ENCODE peak calls at places on chromosomes 12 and 14, in six cellular contexts. S, M, O, G, J and R are unnamed samples.
A peak's percentile ranks its signal among the peaks of the same experiment; 100 is the strongest.

GRCh38 chr12:85155791-85156190 is 119.6 kb downstream of the LRRIQ1 start:
- DNase-seq in J (peak; percentile 1), M (no peak), S (peak; percentile 20), O (peak; percentile 46), G (no peak), R (no peak)

GRCh38 chr14:32129124-32129523 is 52.0 kb downstream of the ARHGAP5 start:
- DNase-seq in M (no peak), O (peak; percentile 81), S (peak; percentile 87), J (no peak), G (no peak), R (no peak)

GRCh38 chr14:98114122-98114895 is 1157.7 kb downstream of the BCL11B start:
- DNase-seq in S (peak; percentile 72), M (no peak), G (no peak), O (peak; percentile 18), J (no peak), R (no peak)

GRCh38 chr12:50313256-50313931 is 30.1 kb upstream of the LIMA1 start:
- DNase-seq in G (peak; percentile 35), J (no peak), S (no peak), M (no peak), O (no peak), R (no peak)

GRCh38 chr12:104446646-104447415 is 9.9 kb upstream of the CHST11 start:
- DNase-seq in O (no peak), S (no peak), J (no peak), M (no peak), G (no peak), R (no peak)

GRCh38 chr14:56117765-56118610 is at the start of gene PELI2:
- DNase-seq in O (peak; percentile 50), J (peak; percentile 77), G (peak; percentile 88), S (peak; percentile 76), M (peak; percentile 93), R (peak; percentile 93)

GRCh38 chr14:102749833-102750775 is 27.1 kb upstream of the TRAF3 start:
- DNase-seq in J (no peak), S (no peak), O (no peak), M (no peak), G (no peak), R (no peak)

GRCh38 chr12:15253990-15254389 is 32.8 kb upstream of the RERG start:
- DNase-seq in O (no peak), S (no peak), M (no peak), J (no peak), G (no peak), R (no peak)

GRCh38 chr12:50317198-50317597 is 33.9 kb upstream of the LIMA1 start:
- DNase-seq in J (no peak), G (no peak), O (peak; percentile 5), M (no peak), S (no peak), R (no peak)

GRCh38 chr14:60327447-60328331 is 78.7 kb downstream of the PPM1A start:
- DNase-seq in J (peak; percentile 96), S (peak; percentile 38), O (peak; percentile 47), M (peak; percentile 69), G (no peak), R (no peak)

GRCh38 chr14:85587152-85587697 is 57.3 kb downstream of the FLRT2 start:
- DNase-seq in S (peak; percentile 95), J (no peak), M (no peak), O (peak; percentile 59), G (no peak), R (no peak)
- H3K4me3 ChIP-seq in S (no peak overlapping the region), J (no peak overlapping the region), M (no peak overlapping the region), O (peak overlapping the region; percentile 32), G (no peak overlapping the region), R (no peak overlapping the region)

GRCh38 chr12:57235728-57236131 is 6.2 kb downstream of the SHMT2 start:
- DNase-seq in M (no peak), G (no peak), O (no peak), J (no peak), S (no peak), R (no peak)

GRCh38 chr12:57236224-57236924 is 6.9 kb downstream of the SHMT2 start:
- DNase-seq in J (no peak), M (no peak), G (no peak), S (no peak), O (no peak), R (peak; percentile 75)

GRCh38 chr12:57237653-57237951 is 8.1 kb downstream of the SHMT2 start:
- DNase-seq in J (no peak), S (no peak), O (peak; percentile 39), G (no peak), M (peak; percentile 23), R (no peak)

GRCh38 chr12:57237952-57238853 is 8.7 kb downstream of the SHMT2 start:
- DNase-seq in S (no peak), O (no peak), M (peak; percentile 64), J (peak; percentile 76), G (no peak), R (peak; percentile 83)

DNA sequence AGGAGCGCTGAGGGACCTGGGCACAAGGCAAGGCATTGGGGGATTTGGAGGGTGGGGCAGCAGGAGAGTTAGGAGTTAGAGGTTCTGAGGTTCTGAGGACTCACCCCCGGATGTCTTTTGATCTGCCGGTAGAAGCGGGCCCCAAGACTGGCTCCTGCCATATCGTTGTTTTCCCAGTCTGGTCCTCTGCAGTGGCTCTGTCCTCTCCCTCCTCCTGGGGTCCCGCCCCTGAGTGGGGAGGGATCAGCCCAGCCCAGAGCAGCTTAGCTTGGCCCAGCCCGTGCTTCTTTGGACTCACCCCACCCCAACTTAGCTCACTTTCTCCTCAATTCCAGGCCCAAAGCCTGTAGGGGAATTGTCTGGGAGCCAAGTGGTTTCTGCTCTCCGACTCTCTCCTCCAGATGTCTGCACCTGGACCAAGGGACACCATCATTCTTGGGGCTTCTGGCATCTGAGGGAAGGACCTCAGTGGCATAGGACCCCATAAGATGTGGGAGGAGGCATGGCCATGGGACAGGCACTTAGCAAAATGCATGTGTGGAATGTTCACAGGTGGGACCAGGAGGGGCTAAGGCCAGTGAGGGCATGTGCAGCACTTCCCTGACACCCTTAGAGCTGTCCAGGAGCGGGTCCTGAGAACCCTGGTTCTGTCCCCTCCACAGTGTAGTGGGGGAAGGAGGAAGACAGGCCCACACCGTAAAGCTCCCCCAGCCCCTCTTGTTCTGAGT is 7.6 kb downstream of the SHMT2 start:
- DNase-seq in S (no peak), G (no peak), M (no peak), J (no peak), O (no peak), R (peak; percentile 81)
- H3K4me1 ChIP-seq in S (peaks cover 41% of the 10 kb centered on the region), G (peaks cover 77% of the 10 kb centered on the region), M (peaks cover 42% of the 10 kb centered on the region), J (peaks cover 49% of the 10 kb centered on the region), O (peaks cover 26% of the 10 kb centered on the region), R (no peaks in the 10 kb centered on the region)

DNA sequence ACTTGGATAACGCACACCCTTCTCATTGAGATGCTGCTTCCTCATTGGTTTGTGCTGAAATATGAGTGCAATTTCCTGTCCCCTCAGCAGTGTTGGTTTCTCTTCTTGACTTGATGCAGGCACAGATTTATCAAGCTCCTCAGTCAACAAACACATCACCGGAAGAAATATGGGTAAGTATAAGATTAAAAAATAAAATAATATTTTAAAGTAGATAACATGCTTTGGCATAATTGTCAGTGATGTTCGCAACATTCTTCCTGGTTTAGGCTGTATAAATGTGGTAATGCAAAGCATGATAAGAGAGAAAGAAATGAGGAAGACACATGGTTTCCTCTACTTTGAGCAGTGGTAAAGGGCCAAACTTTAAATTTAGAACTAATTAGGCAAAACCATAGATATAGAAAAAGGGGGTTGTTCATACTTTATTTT is at the start of gene GPR65:
- DNase-seq in S (no peak), M (no peak), O (no peak), J (peak; percentile 83), G (no peak), R (no peak)
- H3K4me3 ChIP-seq in S (no peak within 1 kb of the TSS), M (peak within 1 kb of the TSS; percentile 42), O (no peak within 1 kb of the TSS), J (peak within 1 kb of the TSS; percentile 71), G (peak within 1 kb of the TSS; percentile 0), R (no peak within 1 kb of the TSS)

GRCh38 chr12:124518051-124518932 is 49.1 kb downstream of the NCOR2 start:
- DNase-seq in S (peak; percentile 100), J (no peak), G (peak; percentile 99), M (peak; percentile 96), O (peak; percentile 99), R (peak; percentile 99)
- H3K4me1 ChIP-seq in S (peaks cover 27% of the 10 kb centered on the region), J (no peaks in the 10 kb centered on the region), G (peaks cover 89% of the 10 kb centered on the region), M (peaks cover 63% of the 10 kb centered on the region), O (peaks cover 54% of the 10 kb centered on the region), R (no peaks in the 10 kb centered on the region)

DNA sequence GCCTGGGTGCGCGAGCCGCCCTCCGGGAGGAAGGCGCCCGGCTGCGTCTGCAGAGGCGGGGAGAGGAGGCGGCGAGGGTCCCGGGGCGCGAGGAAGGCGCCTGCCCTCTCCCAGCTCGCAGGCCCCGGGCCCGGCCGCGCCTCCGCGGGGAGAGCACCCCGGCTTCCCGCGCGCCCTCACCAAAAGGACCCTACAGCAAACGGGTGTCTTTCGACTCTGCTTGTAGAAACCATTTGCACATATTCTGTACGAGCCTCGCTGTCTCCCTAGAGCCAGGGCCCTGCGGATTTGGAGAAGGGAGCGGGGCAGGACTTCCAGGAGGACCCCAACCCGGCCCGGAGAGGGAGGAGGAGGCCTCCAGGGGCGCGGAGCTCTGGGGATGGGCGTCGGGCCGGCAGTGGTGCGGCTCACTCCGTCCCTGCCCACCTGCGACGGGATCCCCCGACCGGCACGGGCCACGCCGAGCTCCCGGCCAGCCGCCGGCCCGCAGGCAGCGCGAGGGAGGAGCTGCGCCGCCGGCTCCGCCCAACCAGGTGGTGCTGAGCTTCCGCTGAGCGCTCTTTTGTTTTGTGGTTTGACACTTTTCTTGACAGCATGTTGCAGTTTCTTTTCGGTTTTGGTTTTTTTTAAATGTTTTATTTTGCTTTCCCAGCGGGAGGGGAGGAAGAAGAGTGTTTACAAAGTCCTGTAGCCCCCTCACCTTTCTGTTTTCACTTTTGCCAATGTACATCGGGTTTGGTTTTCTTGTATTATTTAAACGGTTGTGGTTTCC is 103.2 kb upstream of the FKBP4 start:
- DNase-seq in S (peak; percentile 6), G (no peak), J (peak; percentile 3), M (no peak), O (no peak), R (no peak)
- H3K4me3 ChIP-seq in S (no peak overlapping the region), G (peak overlapping the region; percentile 56), J (no peak overlapping the region), M (peak overlapping the region; percentile 48), O (no peak overlapping the region), R (no peak overlapping the region)

GRCh38 chr12:65937181-65937641 is 112.9 kb downstream of the HMGA2 start:
- DNase-seq in J (no peak), S (peak; percentile 38), M (no peak), G (no peak), O (no peak), R (no peak)

GRCh38 chr12:65936529-65936911 is 112.2 kb downstream of the HMGA2 start:
- DNase-seq in G (no peak), O (no peak), J (no peak), M (no peak), S (no peak), R (no peak)

GRCh38 chr12:65938807-65939206 is 114.5 kb downstream of the HMGA2 start:
- DNase-seq in G (no peak), J (no peak), M (no peak), O (no peak), S (no peak), R (no peak)

GRCh38 chr12:65935906-65936528 is 111.7 kb downstream of the HMGA2 start:
- DNase-seq in M (no peak), S (peak; percentile 38), J (no peak), G (no peak), O (no peak), R (no peak)

GRCh38 chr12:65937806-65938205 is 113.5 kb downstream of the HMGA2 start:
- DNase-seq in O (no peak), J (no peak), M (no peak), S (no peak), G (no peak), R (no peak)
- H3K4me1 ChIP-seq in O (peaks cover 44% of the 10 kb centered on the region), J (no peaks in the 10 kb centered on the region), M (peaks cover 8% of the 10 kb centered on the region), S (peaks cover 29% of the 10 kb centered on the region), G (peaks cover 15% of the 10 kb centered on the region), R (no peaks in the 10 kb centered on the region)